ENCODE peak calls at places on chromosome X, in nine cellular contexts. V, T, C, Q, N, R, P, O and U are unnamed samples.

GRCh38 chrX:46376246-46376885 is 168.9 kb downstream of the ZNF674 start:
- DNase-seq in V (no peak), T (peak; percentile 74), C (peak; percentile 37), Q (peak; percentile 68), N (peak; percentile 48), R (peak; percentile 69), P (peak; percentile 10), O (peak; percentile 62), U (no peak)

GRCh38 chrX:136754641-136755040 is 26.1 kb downstream of the ARHGEF6 start:
- DNase-seq in V (no peak), T (no peak), C (peak; percentile 16), Q (no peak), N (no peak), R (no peak), P (no peak), O (peak; percentile 71), U (no peak)

GRCh38 chrX:1336331-1337143 is at the start of gene IL3RA:
- DNase-seq in V (no peak), T (peak; percentile 40), C (no peak), Q (peak; percentile 7), N (peak; percentile 13), R (peak; percentile 45), P (no peak), O (no peak), U (no peak)

GRCh38 chrX:47743504-47743903 is 84.5 kb upstream of the UXT start:
- DNase-seq in V (no peak), T (peak; percentile 75), C (no peak), Q (no peak), N (peak; percentile 13), R (no peak), P (no peak), O (no peak), U (no peak)

GRCh38 chrX:148361641-148362040 is 138.8 kb upstream of the AFF2 start:
- DNase-seq in V (no peak), T (no peak), C (no peak), Q (no peak), N (no peak), R (no peak), P (no peak), O (no peak), U (no peak)

GRCh38 chrX:23782455-23782854 is 518 bp upstream of the SAT1 start:
- DNase-seq in V (no peak), T (peak; percentile 60), C (no peak), Q (no peak), N (no peak), R (no peak), P (no peak), O (no peak), U (no peak)

GRCh38 chrX:54920610-54921426 is at the start of gene TRO:
- DNase-seq in V (no peak), T (no peak), C (no peak), Q (no peak), N (peak; percentile 1), R (peak; percentile 56), P (peak; percentile 56), O (peak; percentile 32), U (peak; percentile 1)

GRCh38 chrX:37371578-37371981 is 22.4 kb downstream of the PRRG1 start:
- DNase-seq in V (no peak), T (no peak), C (no peak), Q (no peak), N (peak; percentile 7), R (no peak), P (no peak), O (no peak), U (no peak)